ENCODE peak calls at places on chromosomes 12 and 14, in six cellular contexts. One of them, this sample, is unnamed.

GRCh38 chr14:89849931-89850330 is 104.6 kb downstream of the EFCAB11 start:
- DNase-seq in T-cell: no peak
- DNase-seq in neuronal stem cell: no peak
- DNase-seq in C1 segment of cervical spinal cord: no peak
- DNase-seq in CD8-positive, alpha-beta memory T cell: no peak
- DNase-seq in HCT116: no peak
- DNase-seq in this sample: no peak

GRCh38 chr12:113230315-113231274 is 9.3 kb downstream of the TPCN1 start:
- DNase-seq in neuronal stem cell: no peak
- DNase-seq in HCT116: no peak
- DNase-seq in C1 segment of cervical spinal cord: no peak
- DNase-seq in CD8-positive, alpha-beta memory T cell: no peak
- DNase-seq in T-cell: no peak
- DNase-seq in this sample: peak

GRCh38 chr14:65574611-65575010 is 162.1 kb downstream of the FUT8 start:
- DNase-seq in T-cell: no peak
- DNase-seq in C1 segment of cervical spinal cord: no peak
- DNase-seq in CD8-positive, alpha-beta memory T cell: no peak
- DNase-seq in HCT116: no peak
- DNase-seq in neuronal stem cell: no peak
- DNase-seq in this sample: no peak

GRCh38 chr14:49962616-49963015 is 69.7 kb downstream of the ARF6 start:
- DNase-seq in T-cell: no peak
- DNase-seq in neuronal stem cell: no peak
- DNase-seq in C1 segment of cervical spinal cord: no peak
- DNase-seq in CD8-positive, alpha-beta memory T cell: no peak
- DNase-seq in HCT116: no peak
- DNase-seq in this sample: no peak

GRCh38 chr12:132838464-132839080 is 9.9 kb upstream of the GOLGA3 start:
- DNase-seq in T-cell: no peak
- DNase-seq in C1 segment of cervical spinal cord: peak
- DNase-seq in neuronal stem cell: no peak
- DNase-seq in CD8-positive, alpha-beta memory T cell: no peak
- DNase-seq in HCT116: no peak
- DNase-seq in this sample: no peak

GRCh38 chr12:64332938-64333337 is 57.6 kb downstream of the C12orf56 start:
- DNase-seq in T-cell: no peak
- DNase-seq in CD8-positive, alpha-beta memory T cell: no peak
- DNase-seq in HCT116: no peak
- DNase-seq in C1 segment of cervical spinal cord: no peak
- DNase-seq in neuronal stem cell: no peak
- DNase-seq in this sample: no peak

GRCh38 chr12:47732504-47732903 is 7.2 kb upstream of the ENDOU start:
- DNase-seq in CD8-positive, alpha-beta memory T cell: no peak
- DNase-seq in HCT116: no peak
- DNase-seq in T-cell: no peak
- DNase-seq in neuronal stem cell: no peak
- DNase-seq in C1 segment of cervical spinal cord: no peak
- DNase-seq in this sample: no peak

GRCh38 chr12:3680919-3681594 is 71.9 kb downstream of the CRACR2A start:
- DNase-seq in C1 segment of cervical spinal cord: no peak
- DNase-seq in CD8-positive, alpha-beta memory T cell: no peak
- DNase-seq in neuronal stem cell: no peak
- DNase-seq in HCT116: no peak
- DNase-seq in T-cell: no peak
- DNase-seq in this sample: no peak

GRCh38 chr12:127230843-127231260 is 1036.1 kb upstream of the TMEM132C start:
- DNase-seq in CD8-positive, alpha-beta memory T cell: no peak
- DNase-seq in T-cell: no peak
- DNase-seq in C1 segment of cervical spinal cord: no peak
- DNase-seq in HCT116: peak
- DNase-seq in neuronal stem cell: no peak
- DNase-seq in this sample: peak

GRCh38 chr14:52706286-52706685 is 714 bp upstream of the PSMC6 start:
- DNase-seq in T-cell: peak
- DNase-seq in HCT116: no peak
- DNase-seq in CD8-positive, alpha-beta memory T cell: no peak
- DNase-seq in C1 segment of cervical spinal cord: no peak
- DNase-seq in neuronal stem cell: no peak
- DNase-seq in this sample: no peak

GRCh38 chr14:22460461-22461195 is 128.4 kb downstream of the DAD1 start:
- DNase-seq in T-cell: no peak
- DNase-seq in neuronal stem cell: no peak
- DNase-seq in CD8-positive, alpha-beta memory T cell: no peak
- DNase-seq in C1 segment of cervical spinal cord: no peak
- DNase-seq in HCT116: no peak
- DNase-seq in this sample: no peak

GRCh38 chr14:92589213-92589852 is 75.8 kb downstream of the RIN3 start:
- DNase-seq in T-cell: no peak
- DNase-seq in CD8-positive, alpha-beta memory T cell: no peak
- DNase-seq in C1 segment of cervical spinal cord: no peak
- DNase-seq in neuronal stem cell: no peak
- DNase-seq in HCT116: no peak
- DNase-seq in this sample: no peak

GRCh38 chr14:59707778-59708635 is 131.4 kb upstream of the CCDC175 start:
- DNase-seq in C1 segment of cervical spinal cord: peak
- DNase-seq in T-cell: no peak
- DNase-seq in HCT116: no peak
- DNase-seq in CD8-positive, alpha-beta memory T cell: no peak
- DNase-seq in neuronal stem cell: no peak
- DNase-seq in this sample: no peak

GRCh38 chr12:105888696-105889095 is 250.1 kb downstream of the NUAK1 start:
- DNase-seq in C1 segment of cervical spinal cord: no peak
- DNase-seq in T-cell: no peak
- DNase-seq in CD8-positive, alpha-beta memory T cell: no peak
- DNase-seq in HCT116: no peak
- DNase-seq in neuronal stem cell: no peak
- DNase-seq in this sample: no peak

GRCh38 chr12:108609535-108610335 is 11.9 kb upstream of the TMEM119 start:
- DNase-seq in C1 segment of cervical spinal cord: no peak
- DNase-seq in T-cell: no peak
- DNase-seq in neuronal stem cell: no peak
- DNase-seq in CD8-positive, alpha-beta memory T cell: no peak
- DNase-seq in HCT116: no peak
- DNase-seq in this sample: peak

GRCh38 chr12:51907864-51908425 is 641 bp downstream of the ACVRL1 start:
- DNase-seq in T-cell: no peak
- DNase-seq in C1 segment of cervical spinal cord: no peak
- DNase-seq in neuronal stem cell: no peak
- DNase-seq in HCT116: no peak
- DNase-seq in CD8-positive, alpha-beta memory T cell: no peak
- DNase-seq in this sample: peak